ENCODE peak calls at places on chromosomes 11 and 22, in six cellular contexts. T, W, V, P, B and Y are unnamed samples.

GRCh38 chr11:35373284-35373933 is 45.9 kb downstream of the SLC1A2 start:
- DNase-seq in T (no peak), W (no peak), V (no peak), P (no peak), B (peak; percentile 25), Y (no peak)

GRCh38 chr11:35144103-35144741 is 5.3 kb downstream of the CD44 start:
- DNase-seq in T (no peak), W (peak; percentile 25), V (peak; percentile 69), P (no peak), B (peak; percentile 83), Y (no peak)

GRCh38 chr11:76193219-76193618 is 13.1 kb downstream of the WNT11 start:
- DNase-seq in T (no peak), W (no peak), V (no peak), P (peak; percentile 53), B (no peak), Y (no peak)

GRCh38 chr22:48870436-48870835 is 957.2 kb downstream of the BRD1 start:
- DNase-seq in T (no peak), W (no peak), V (no peak), P (no peak), B (no peak), Y (no peak)

GRCh38 chr22:44839721-44840120 is 87.3 kb downstream of the ARHGAP8 start:
- DNase-seq in T (no peak), W (no peak), V (no peak), P (no peak), B (no peak), Y (no peak)

GRCh38 chr11:95536049-95536448 is 253.5 kb downstream of the FAM76B start:
- DNase-seq in T (no peak), W (no peak), V (no peak), P (no peak), B (no peak), Y (no peak)

GRCh38 chr11:86592659-86593451 is 79.6 kb downstream of the ME3 start:
- DNase-seq in T (peak; percentile 46), W (no peak), V (peak; percentile 91), P (peak; percentile 62), B (peak; percentile 96), Y (peak; percentile 27)

GRCh38 chr11:68354181-68354872 is 41.9 kb downstream of the LRP5 start:
- DNase-seq in T (no peak), W (peak; percentile 91), V (peak; percentile 96), P (no peak), B (peak; percentile 98), Y (no peak)

GRCh38 chr22:38882480-38882879 is 10.5 kb upstream of the CBX6 start:
- DNase-seq in T (no peak), W (no peak), V (peak; percentile 79), P (no peak), B (no peak), Y (no peak)

GRCh38 chr11:36564376-36565032 is 3.3 kb upstream of the RAG1 start:
- DNase-seq in T (peak; percentile 79), W (peak; percentile 50), V (peak; percentile 24), P (peak; percentile 27), B (peak; percentile 69), Y (peak; percentile 66)

GRCh38 chr22:27228771-27229170 is 571.4 kb downstream of the MIAT start:
- DNase-seq in T (no peak), W (no peak), V (no peak), P (no peak), B (no peak), Y (no peak)

GRCh38 chr22:37406836-37407235 is 20.4 kb downstream of the ELFN2 start:
- DNase-seq in T (no peak), W (no peak), V (peak; percentile 30), P (no peak), B (no peak), Y (no peak)

GRCh38 chr11:95108159-95108611 is 18.5 kb downstream of the ENDOD1 start:
- DNase-seq in T (no peak), W (peak; percentile 52), V (peak; percentile 62), P (no peak), B (peak; percentile 90), Y (no peak)

GRCh38 chr11:107591446-107592236 is 694 bp downstream of the ELMOD1 start:
- DNase-seq in T (peak; percentile 50), W (no peak), V (no peak), P (no peak), B (peak; percentile 29), Y (no peak)

GRCh38 chr11:133955091-133955846 is 1.5 kb downstream of the IGSF9B start:
- DNase-seq in T (peak; percentile 57), W (no peak), V (no peak), P (no peak), B (no peak), Y (no peak)

GRCh38 chr11:74462009-74462408 is 5.3 kb downstream of the KCNE3 start:
- DNase-seq in T (no peak), W (no peak), V (no peak), P (peak; percentile 84), B (no peak), Y (peak; percentile 20)

GRCh38 chr22:43993072-43993760 is 30.9 kb upstream of the PARVB start:
- DNase-seq in T (peak; percentile 77), W (peak; percentile 20), V (peak; percentile 44), P (peak; percentile 56), B (peak; percentile 54), Y (peak; percentile 76)

GRCh38 chr11:34975482-34975881 is 59.1 kb downstream of the PDHX start:
- DNase-seq in T (no peak), W (no peak), V (no peak), P (no peak), B (no peak), Y (no peak)

GRCh38 chr11:47409440-47410403 is 1.3 kb downstream of the SLC39A13 start:
- DNase-seq in T (no peak), W (no peak), V (peak; percentile 65), P (no peak), B (peak; percentile 58), Y (no peak)

GRCh38 chr11:112016088-112016764 is 9.0 kb upstream of the DLAT start:
- DNase-seq in T (peak; percentile 69), W (no peak), V (no peak), P (no peak), B (no peak), Y (no peak)

DNA sequence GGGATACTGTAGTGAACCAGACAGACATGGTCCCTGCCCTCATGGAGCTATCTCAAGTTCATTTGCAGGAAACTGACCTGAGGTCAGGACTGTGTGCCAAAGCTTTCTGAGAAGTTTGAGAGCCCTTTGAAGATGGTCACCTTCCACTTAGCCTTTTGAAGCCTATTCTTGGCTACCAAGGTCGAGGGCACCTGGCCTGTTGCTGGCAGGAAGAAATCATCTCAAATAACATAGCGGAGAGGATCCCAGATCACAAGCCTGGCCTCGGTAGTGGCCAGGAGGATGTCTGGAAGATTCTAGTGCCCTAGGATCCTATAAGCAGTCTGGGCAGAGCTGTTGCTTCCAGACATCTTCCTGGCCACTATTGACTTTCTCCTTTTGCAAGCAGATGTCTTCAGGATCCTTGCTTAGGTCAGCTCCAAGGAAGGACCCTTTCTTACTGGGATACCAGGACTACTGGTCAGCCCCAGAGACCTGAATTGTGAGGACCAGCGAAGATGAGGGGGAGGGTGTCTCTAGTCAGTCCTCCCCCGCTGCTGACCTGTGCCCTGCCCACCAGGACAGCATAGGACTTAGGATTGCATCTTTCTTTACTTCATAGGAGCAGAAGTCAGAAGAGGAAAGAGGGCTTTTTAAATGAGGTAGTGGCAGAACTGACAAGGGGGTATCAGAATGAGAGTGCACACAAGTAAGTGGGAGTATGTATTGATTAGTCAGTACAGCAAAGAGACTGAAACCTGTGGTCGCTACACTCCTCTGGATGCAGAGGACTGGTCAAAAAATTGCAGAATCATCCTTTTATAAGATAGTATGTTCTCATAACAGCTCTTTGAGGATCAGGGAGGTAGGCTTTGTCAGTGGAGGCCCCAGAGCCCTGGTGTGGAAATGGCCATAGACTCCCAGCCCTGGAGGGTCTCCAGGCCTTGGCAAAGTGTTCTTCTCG is 94.8 kb downstream of the TEAD1 start:
- DNase-seq in T (no peak), W (no peak), V (no peak), P (peak; percentile 59), B (peak; percentile 6), Y (no peak)
- H3K4me1 ChIP-seq in T (peaks cover 20% of the 10 kb centered on the region), W (no peaks in the 10 kb centered on the region), V (peaks cover 46% of the 10 kb centered on the region), P (no peaks in the 10 kb centered on the region), B (peaks cover 42% of the 10 kb centered on the region), Y (peaks cover 43% of the 10 kb centered on the region)

GRCh38 chr11:118312328-118312727 is 7.8 kb downstream of the CD3E start:
- DNase-seq in T (no peak), W (no peak), V (no peak), P (no peak), B (no peak), Y (no peak)
- H3K4me1 ChIP-seq in T (no peaks in the 10 kb centered on the region), W (peaks cover 2% of the 10 kb centered on the region), V (peaks cover 61% of the 10 kb centered on the region), P (peaks cover 18% of the 10 kb centered on the region), B (peaks cover 27% of the 10 kb centered on the region), Y (peaks cover 5% of the 10 kb centered on the region)

GRCh38 chr11:70137383-70137782 is 59.3 kb downstream of the ANO1 start:
- DNase-seq in T (no peak), W (no peak), V (no peak), P (no peak), B (no peak), Y (no peak)
- H3K4me1 ChIP-seq in T (peaks cover 19% of the 10 kb centered on the region), W (no peaks in the 10 kb centered on the region), V (peaks cover 33% of the 10 kb centered on the region), P (peaks cover 9% of the 10 kb centered on the region), B (peaks cover 29% of the 10 kb centered on the region), Y (peaks cover 16% of the 10 kb centered on the region)

GRCh38 chr11:19372381-19372780 is 131.6 kb upstream of the E2F8 start:
- DNase-seq in T (no peak), W (no peak), V (no peak), P (no peak), B (no peak), Y (no peak)

GRCh38 chr11:19365743-19366410 is 125.1 kb upstream of the E2F8 start:
- DNase-seq in T (no peak), W (no peak), V (no peak), P (no peak), B (peak; percentile 68), Y (peak; percentile 12)

GRCh38 chr11:19367051-19367709 is 126.4 kb upstream of the E2F8 start:
- DNase-seq in T (no peak), W (no peak), V (no peak), P (no peak), B (peak; percentile 37), Y (no peak)

GRCh38 chr11:19370100-19370861 is 129.5 kb upstream of the E2F8 start:
- DNase-seq in T (no peak), W (no peak), V (peak; percentile 56), P (no peak), B (peak; percentile 74), Y (no peak)

DNA sequence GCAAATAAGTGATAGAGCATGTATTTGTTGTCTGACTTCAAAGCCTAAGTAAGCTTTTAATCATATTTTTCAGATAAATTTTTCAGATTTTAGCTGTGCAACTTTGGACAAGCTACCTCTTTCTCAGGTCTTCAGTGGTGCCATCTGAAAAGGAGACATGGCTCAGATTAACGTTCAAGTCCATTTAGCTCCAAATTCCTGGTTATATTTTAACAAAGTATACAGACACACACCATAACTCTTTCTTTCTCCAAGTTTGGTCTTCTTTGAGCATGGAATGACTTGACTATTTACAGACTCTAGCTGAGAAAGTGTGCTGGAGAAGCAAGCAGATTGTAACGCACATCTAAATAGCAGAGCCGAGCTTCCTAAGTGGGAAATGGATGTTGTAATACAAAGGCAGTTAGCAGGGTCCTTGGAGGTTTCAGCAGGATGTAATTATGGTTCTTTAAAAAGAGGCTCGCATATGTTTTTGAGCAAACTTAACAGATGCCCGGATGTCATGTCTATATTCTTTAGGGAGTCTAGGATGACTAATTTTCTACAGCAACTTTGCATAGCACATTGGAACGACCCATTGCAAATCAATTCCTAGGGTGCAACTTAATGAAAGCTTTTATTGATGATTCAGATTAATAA is 128.1 kb upstream of the E2F8 start:
- DNase-seq in T (no peak), W (no peak), V (no peak), P (no peak), B (no peak), Y (no peak)
- H3K4me1 ChIP-seq in T (peaks cover 4% of the 10 kb centered on the region), W (no peaks in the 10 kb centered on the region), V (peaks cover 71% of the 10 kb centered on the region), P (no peaks in the 10 kb centered on the region), B (peaks cover 48% of the 10 kb centered on the region), Y (no peaks in the 10 kb centered on the region)

GRCh38 chr11:2390091-2390870 is 10.3 kb upstream of the TSSC4 start:
- DNase-seq in T (no peak), W (no peak), V (no peak), P (no peak), B (no peak), Y (no peak)
- H3K4me1 ChIP-seq in T (peaks cover 6% of the 10 kb centered on the region), W (peaks cover 33% of the 10 kb centered on the region), V (peaks cover 7% of the 10 kb centered on the region), P (peaks cover 89% of the 10 kb centered on the region), B (no peaks in the 10 kb centered on the region), Y (no peaks in the 10 kb centered on the region)